ENCODE peak calls at places on chromosomes 6 and 20, in six cellular contexts. B, S, N, Y, C and X are unnamed samples.

GRCh38 chr20:63619505-63619904 is 7.4 kb downstream of the GMEB2 start:
- DNase-seq in N (no peak), B (no peak), Y (no peak), C (no peak), S (no peak), X (no peak)

GRCh38 chr6:71321344-71321743 is 32.7 kb downstream of the OGFRL1 start:
- DNase-seq in C (no peak), N (no peak), S (no peak), Y (no peak), B (no peak), X (no peak)

GRCh38 chr6:149028767-149029405 is 282.1 kb downstream of the UST start:
- DNase-seq in S (peak; percentile 90), C (peak; percentile 96), B (no peak), N (peak; percentile 72), Y (no peak), X (no peak)

GRCh38 chr6:35463292-35463691 is 4.9 kb upstream of the RPL10A start:
- DNase-seq in B (no peak), S (no peak), N (no peak), Y (no peak), C (no peak), X (no peak)

GRCh38 chr6:134636221-134636830 is 313.6 kb downstream of the ALDH8A1 start:
- DNase-seq in C (no peak), B (no peak), S (no peak), Y (no peak), N (peak; percentile 30), X (no peak)

GRCh38 chr20:48147326-48147725 is 362.0 kb upstream of the SULF2 start:
- DNase-seq in B (no peak), N (no peak), S (no peak), C (no peak), Y (no peak), X (no peak)

GRCh38 chr6:44304282-44305199 is 8.6 kb downstream of the AARS2 start:
- DNase-seq in S (peak; percentile 75), Y (peak; percentile 70), N (no peak), B (peak; percentile 80), C (peak; percentile 44), X (peak; percentile 62)

GRCh38 chr20:33680681-33681080 is 5.5 kb downstream of the E2F1 start:
- DNase-seq in C (no peak), S (no peak), N (no peak), B (no peak), Y (no peak), X (no peak)

GRCh38 chr6:111602481-111603404 is 2.9 kb downstream of the TRAF3IP2 start:
- DNase-seq in C (no peak), S (no peak), B (no peak), N (no peak), Y (no peak), X (no peak)

GRCh38 chr6:111605100-111605748 is 454 bp downstream of the TRAF3IP2 start:
- DNase-seq in S (peak; percentile 67), C (no peak), B (peak; percentile 67), N (no peak), Y (peak; percentile 17), X (peak; percentile 28)

GRCh38 chr6:111606620-111607115 is 990 bp upstream of the TRAF3IP2 start:
- DNase-seq in B (no peak), Y (no peak), C (no peak), N (no peak), S (no peak), X (no peak)

GRCh38 chr6:111603648-111604047 is 2.0 kb downstream of the TRAF3IP2 start:
- DNase-seq in C (no peak), Y (no peak), B (no peak), N (no peak), S (peak; percentile 22), X (no peak)

DNA sequence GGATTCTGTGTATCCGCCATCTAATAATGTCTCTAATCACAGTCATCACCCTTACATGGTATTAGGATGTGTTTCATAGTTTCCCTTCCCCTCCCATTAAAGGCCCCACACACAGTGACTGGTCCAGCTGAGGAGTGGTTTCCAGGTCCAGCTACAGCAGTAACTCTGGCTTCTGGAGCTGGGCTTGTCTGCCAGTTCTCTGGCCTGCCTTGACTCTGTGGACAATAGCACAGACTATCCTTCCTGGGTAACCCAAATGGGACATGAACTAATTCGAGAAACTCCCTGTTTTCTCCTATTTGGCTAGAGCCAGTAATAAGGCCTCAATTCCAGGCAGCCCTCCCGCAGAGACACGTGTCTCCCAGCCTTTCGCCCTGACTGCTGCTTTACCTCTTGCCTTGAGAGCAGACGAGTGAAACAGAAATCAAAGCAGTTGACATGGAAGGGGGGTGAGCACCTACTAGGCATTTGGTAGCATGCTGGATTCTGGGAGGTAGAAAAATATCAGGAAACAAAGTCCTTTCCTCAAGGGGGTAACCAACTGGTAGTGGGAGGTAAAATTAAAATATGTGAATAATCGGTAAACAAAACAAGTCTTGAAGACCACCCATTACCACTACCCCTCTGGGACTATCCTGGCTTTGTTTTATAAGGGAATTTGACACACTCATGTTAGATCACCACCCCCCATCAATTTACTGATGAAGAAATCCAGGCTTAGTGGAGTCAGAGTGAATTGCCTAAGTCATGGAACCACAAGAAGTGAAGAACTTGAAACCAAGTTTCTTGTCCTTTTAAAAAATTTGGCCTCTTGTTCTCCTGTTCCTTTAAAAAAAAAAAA is 1.2 kb downstream of the TRAF3IP2 start:
- DNase-seq in C (no peak), Y (no peak), B (peak; percentile 58), N (no peak), S (peak; percentile 26), X (no peak)
- TF ChIP-seq POLR2AphosphoS5 in C (no peak), Y (no peak), B (no peak), N (no peak), S (no peak), X (no peak)

DNA sequence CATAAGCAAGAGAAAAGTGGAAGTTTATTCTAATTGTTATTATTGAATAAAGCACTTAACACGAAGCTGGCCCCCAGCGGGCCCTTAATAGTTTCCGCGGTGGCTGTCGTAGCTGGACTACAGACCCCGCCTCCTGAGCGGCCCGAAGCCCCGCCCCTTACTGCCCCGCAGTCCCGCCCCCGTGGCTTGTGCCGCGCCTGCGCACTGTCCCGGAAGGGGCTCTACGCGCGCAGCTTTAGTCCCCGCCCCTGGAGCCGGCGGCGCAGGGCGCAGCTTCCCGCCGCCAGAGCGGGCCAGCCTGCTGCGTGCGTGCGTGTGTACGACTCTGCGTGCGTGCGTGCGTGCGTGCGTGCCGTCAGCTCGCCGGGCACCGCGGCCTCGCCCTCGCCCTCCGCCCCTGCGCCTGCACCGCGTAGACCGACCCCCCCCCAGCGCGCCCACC is at the start of gene VAPB:
- DNase-seq in N (peak; percentile 88), S (peak; percentile 95), Y (peak; percentile 84), C (peak; percentile 95), B (peak; percentile 99), X (peak; percentile 79)
- TF ChIP-seq POLR2A in N (peak; percentile 87), S (peak; percentile 50), Y (no peak), C (peak; percentile 87), B (peak; percentile 59), X (peak; percentile 47)

DNA sequence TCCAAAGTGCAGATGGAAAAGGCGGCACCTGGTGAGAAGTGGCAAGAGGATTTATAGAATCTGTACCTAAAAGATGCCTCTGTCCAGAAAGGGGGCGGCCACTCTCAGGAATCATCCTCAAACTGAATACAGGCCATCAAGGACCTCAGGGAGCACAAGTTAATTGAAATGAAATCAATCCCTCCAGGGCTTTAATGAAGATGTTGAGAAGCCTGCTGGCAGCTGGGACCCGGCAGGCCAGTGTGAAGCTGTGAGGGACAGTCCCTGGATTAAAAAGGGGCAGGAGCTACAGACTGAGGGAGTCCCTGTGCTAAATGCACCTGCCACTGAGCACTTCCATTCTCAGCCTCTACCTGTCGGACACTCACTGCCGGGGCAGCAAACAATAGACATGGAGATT is 107.7 kb upstream of the GGTLC1 start:
- DNase-seq in S (no peak), Y (no peak), B (no peak), C (no peak), N (no peak), X (no peak)
- TF ChIP-seq TAF1 in S (no peak), Y (no peak), B (no peak), C (no peak), N (no peak), X (no peak)

GRCh38 chr6:107328081-107328480 is 131.3 kb downstream of the PDSS2 start:
- DNase-seq in Y (no peak), S (no peak), C (no peak), B (no peak), N (no peak), X (no peak)

GRCh38 chr6:107333491-107333890 is 125.9 kb downstream of the PDSS2 start:
- DNase-seq in B (no peak), S (no peak), N (no peak), C (no peak), Y (no peak), X (no peak)

GRCh38 chr6:107329063-107329462 is 130.3 kb downstream of the PDSS2 start:
- DNase-seq in S (no peak), N (no peak), C (no peak), B (no peak), Y (no peak), X (no peak)

GRCh38 chr6:107331409-107332386 is 127.7 kb downstream of the PDSS2 start:
- DNase-seq in Y (no peak), S (no peak), N (no peak), B (no peak), C (peak; percentile 50), X (no peak)

DNA sequence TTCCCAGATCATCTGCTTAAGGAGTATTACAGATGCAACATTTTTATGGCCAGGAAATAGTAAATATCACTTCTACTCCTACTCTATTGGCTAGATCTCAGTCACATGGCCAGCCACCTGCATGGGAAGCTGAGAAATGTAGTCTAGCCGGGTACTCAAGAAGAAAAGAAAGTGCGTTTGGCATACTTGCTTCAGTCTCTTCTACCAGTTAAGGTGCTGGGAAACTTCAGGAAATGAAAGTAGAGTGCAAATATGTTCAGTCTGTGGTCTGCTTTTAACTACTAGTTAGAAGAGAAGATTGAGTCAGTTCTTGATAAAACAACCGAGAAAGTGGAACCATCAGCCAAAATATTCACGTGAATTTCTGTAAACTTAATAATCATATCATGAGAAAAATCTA is 129.2 kb downstream of the PDSS2 start:
- DNase-seq in C (no peak), Y (peak; percentile 25), N (peak; percentile 75), S (no peak), B (no peak), X (peak; percentile 13)
- TF ChIP-seq POLR2AphosphoS5 in C (no peak), Y (no peak), N (no peak), S (no peak), B (no peak), X (no peak)

DNA sequence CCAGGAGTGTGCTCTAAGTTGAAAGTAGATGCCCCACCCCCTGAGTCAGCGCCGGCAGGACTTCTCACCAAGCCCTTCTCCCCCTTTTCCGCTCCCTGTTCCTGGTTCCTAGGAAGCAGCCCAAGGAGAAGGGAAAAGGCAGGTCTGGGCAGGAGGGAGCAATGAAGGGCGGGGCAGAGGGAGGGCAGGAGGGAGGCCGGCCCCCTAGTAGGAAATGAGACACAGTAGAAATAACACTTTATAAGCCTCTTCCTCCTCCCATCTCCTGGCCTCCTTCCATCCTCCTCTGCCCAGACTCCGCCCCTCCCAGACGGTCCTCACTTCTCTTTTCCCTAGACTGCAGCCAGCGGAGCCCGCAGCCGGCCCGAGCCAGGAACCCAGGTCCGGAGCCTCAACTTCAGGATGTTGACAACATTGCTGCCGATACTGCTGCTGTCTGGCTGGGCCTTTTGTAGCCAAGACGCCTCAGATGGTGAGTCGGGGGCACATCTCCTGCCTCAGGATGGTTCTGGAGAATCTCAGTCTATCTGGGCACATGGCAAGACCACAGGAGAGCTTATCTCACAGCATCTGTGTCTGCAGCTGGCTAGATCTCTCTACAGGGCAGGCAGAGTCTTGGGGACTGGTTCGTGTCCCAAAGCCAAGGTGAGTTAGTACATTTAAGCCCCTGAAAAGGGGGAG is at the start of gene PROCR:
- DNase-seq in S (peak; percentile 75), B (peak; percentile 79), Y (no peak), C (no peak), N (no peak), X (no peak)
- TF ChIP-seq POLR2A in S (no peak), B (no peak), Y (no peak), C (no peak), N (no peak), X (no peak)

GRCh38 chr6:4017847-4018193 is 61.1 kb downstream of the FAM217A start:
- DNase-seq in Y (no peak), B (no peak), C (peak; percentile 51), S (peak; percentile 51), N (no peak), X (no peak)
- TF ChIP-seq TAF1 in Y (no peak), B (no peak), C (no peak), S (no peak), N (no peak), X (no peak)